ENCODE peak calls at places on chromosome 13, in six cellular contexts. S is breast epithelium, M is right lobe of liver, G is kidney, F is heart left ventricle, D is left lung. Z is an unnamed sample.

GRCh38 chr13:51804295-51805172 is 571 bp upstream of the DHRS12 start:
- DNase-seq in F (no peak), S (peak; percentile 50), M (no peak), G (no peak), D (no peak), Z (no peak)

GRCh38 chr13:112970552-112971287 is 1.7 kb downstream of the MCF2L start:
- DNase-seq in D (no peak), G (peak; percentile 47), S (no peak), M (no peak), F (peak; percentile 20), Z (no peak)

GRCh38 chr13:28739376-28739775 is 20.6 kb upstream of the SLC46A3 start:
- DNase-seq in F (no peak), S (no peak), M (no peak), G (no peak), D (no peak), Z (no peak)

GRCh38 chr13:24683833-24684599 is 3.8 kb downstream of the ATP12A start:
- DNase-seq in G (no peak), F (peak; percentile 74), M (peak; percentile 64), D (no peak), S (no peak), Z (no peak)

GRCh38 chr13:101346942-101347728 is 69.2 kb downstream of the NALCN start:
- DNase-seq in F (no peak), S (no peak), G (no peak), D (no peak), M (no peak), Z (no peak)

GRCh38 chr13:105634059-105634458 is 901.4 kb downstream of the EFNB2 start:
- DNase-seq in G (no peak), S (no peak), M (no peak), F (no peak), D (no peak), Z (no peak)

GRCh38 chr13:25727250-25727649 is 324.6 kb downstream of the SHISA2 start:
- DNase-seq in S (peak; percentile 29), M (peak; percentile 75), G (no peak), D (peak; percentile 45), F (no peak), Z (no peak)

GRCh38 chr13:21834511-21834910 is 163.6 kb downstream of the FGF9 start:
- DNase-seq in D (no peak), F (no peak), S (no peak), M (no peak), G (no peak), Z (no peak)

GRCh38 chr13:27360562-27360961 is 63.9 kb upstream of the GTF3A start:
- DNase-seq in D (no peak), F (no peak), G (no peak), M (no peak), S (no peak), Z (no peak)

DNA sequence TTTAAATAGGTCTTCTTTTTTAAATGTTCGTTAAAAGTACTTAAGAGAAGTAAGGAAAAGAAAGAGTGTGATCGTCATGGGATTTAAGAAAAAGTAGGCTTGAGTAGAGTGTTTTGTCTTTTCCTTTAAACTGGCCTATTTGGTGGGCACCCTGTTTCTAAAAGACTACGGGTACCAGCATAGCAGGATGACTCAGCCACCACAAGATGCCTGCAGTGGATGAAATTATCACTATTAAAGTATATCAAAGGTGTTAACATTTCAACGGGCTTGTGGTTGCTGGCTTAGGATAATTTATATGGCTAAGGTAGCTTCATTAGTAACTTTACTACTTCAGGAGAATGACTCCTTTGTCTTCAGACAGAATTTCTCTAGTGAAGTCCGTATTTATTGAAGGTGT is 112.6 kb downstream of the STARD13 start:
- DNase-seq in S (no peak), G (no peak), F (no peak), M (no peak), D (no peak), Z (no peak)
- H3K4me1 ChIP-seq in S (peaks cover 3% of the 10 kb centered on the region), G (peaks cover 13% of the 10 kb centered on the region), F (peaks cover 54% of the 10 kb centered on the region), M (peaks cover 4% of the 10 kb centered on the region), D (no peaks in the 10 kb centered on the region), Z (no peaks in the 10 kb centered on the region)

GRCh38 chr13:20188649-20189553 is 3.8 kb downstream of the GJB2 start:
- DNase-seq in G (peak; percentile 66), F (no peak), D (peak; percentile 69), M (no peak), S (no peak), Z (no peak)
- TF ChIP-seq CTCF in G (no peak), F (no peak), D (no peak), M (no peak), S (no peak), Z (no peak)

GRCh38 chr13:40240293-40240692 is 426.1 kb downstream of the FOXO1 start:
- DNase-seq in G (no peak), M (no peak), D (no peak), S (no peak), F (no peak), Z (no peak)

GRCh38 chr13:40243047-40243446 is 423.4 kb downstream of the FOXO1 start:
- DNase-seq in M (no peak), F (no peak), S (no peak), G (no peak), D (no peak), Z (no peak)

GRCh38 chr13:40235160-40235796 is 431.2 kb downstream of the FOXO1 start:
- DNase-seq in M (no peak), D (no peak), F (no peak), S (no peak), G (no peak), Z (no peak)

GRCh38 chr13:40236566-40237168 is 429.8 kb downstream of the FOXO1 start:
- DNase-seq in F (no peak), G (no peak), M (no peak), S (peak; percentile 86), D (no peak), Z (peak; percentile 67)

DNA sequence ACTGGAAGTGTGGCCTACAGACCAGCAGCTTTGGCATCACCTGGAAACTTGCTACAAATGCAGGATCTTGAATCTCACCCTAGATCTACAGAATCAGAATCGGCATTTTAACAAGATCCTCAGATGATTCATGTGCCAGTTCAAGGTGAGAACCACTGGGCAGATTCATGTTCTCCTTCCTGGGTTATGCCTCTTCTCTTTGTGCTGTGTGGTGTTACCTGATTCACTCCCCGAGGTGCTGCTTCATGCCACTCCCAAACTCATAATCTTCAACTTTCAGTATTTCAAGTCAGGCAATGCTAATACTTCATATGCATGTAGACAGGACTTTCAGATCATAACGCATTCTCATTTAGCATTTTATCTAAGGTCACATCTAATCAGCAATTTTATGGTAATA is 427.7 kb downstream of the FOXO1 start:
- DNase-seq in M (no peak), F (no peak), D (no peak), S (no peak), G (no peak), Z (no peak)
- H3K4me1 ChIP-seq in M (no peaks in the 10 kb centered on the region), F (peaks cover 10% of the 10 kb centered on the region), D (no peaks in the 10 kb centered on the region), S (peaks cover 4% of the 10 kb centered on the region), G (no peaks in the 10 kb centered on the region), Z (peaks cover 6% of the 10 kb centered on the region)

GRCh38 chr13:98794498-98794897 is 42.0 kb upstream of the SLC15A1 start:
- DNase-seq in M (no peak), F (no peak), G (no peak), S (no peak), D (no peak), Z (no peak)
- TF ChIP-seq CTCF in M (no peak), F (no peak), G (no peak), S (no peak), D (no peak), Z (no peak)

GRCh38 chr13:99218969-99219368 is 18.3 kb downstream of the UBAC2 start:
- DNase-seq in M (no peak), S (no peak), F (no peak), D (no peak), G (no peak), Z (no peak)

GRCh38 chr13:99218545-99218944 is 17.9 kb downstream of the UBAC2 start:
- DNase-seq in G (no peak), S (no peak), F (peak; percentile 78), D (peak; percentile 51), M (peak; percentile 93), Z (no peak)

GRCh38 chr13:99220199-99220931 is 19.7 kb downstream of the UBAC2 start:
- DNase-seq in F (no peak), G (no peak), M (no peak), S (no peak), D (no peak), Z (no peak)

GRCh38 chr13:99217461-99218101 is 16.9 kb downstream of the UBAC2 start:
- DNase-seq in D (no peak), F (peak; percentile 48), S (no peak), G (no peak), M (no peak), Z (no peak)

GRCh38 chr13:99218126-99218525 is 17.5 kb downstream of the UBAC2 start:
- DNase-seq in S (no peak), F (no peak), D (no peak), G (no peak), M (no peak), Z (no peak)
- H3K4me1 ChIP-seq in S (no peaks in the 10 kb centered on the region), F (peaks cover 46% of the 10 kb centered on the region), D (peaks cover 12% of the 10 kb centered on the region), G (no peaks in the 10 kb centered on the region), M (no peaks in the 10 kb centered on the region), Z (no peaks in the 10 kb centered on the region)

DNA sequence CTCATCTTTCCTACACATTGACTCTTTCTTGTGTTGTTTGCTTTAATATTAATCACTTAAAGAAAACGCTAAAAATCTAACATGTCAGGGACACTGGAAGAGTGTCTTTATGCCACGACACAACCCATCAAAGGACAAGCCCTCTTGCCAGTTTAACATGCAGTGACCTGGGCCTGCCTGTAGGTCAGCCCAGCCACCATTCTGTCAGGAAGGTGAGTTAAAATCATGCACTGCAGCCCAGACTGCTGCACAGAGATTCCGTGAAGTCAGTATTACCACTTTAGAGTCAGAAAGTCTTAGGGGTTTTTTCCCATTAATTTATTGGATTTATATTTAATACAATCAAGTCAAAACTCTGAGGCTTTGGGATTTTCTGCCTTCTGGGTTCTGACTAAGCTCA is 58.0 kb downstream of the TNFRSF19 start:
- DNase-seq in D (no peak), S (no peak), G (no peak), M (no peak), F (no peak), Z (no peak)
- TF ChIP-seq CTCF in D (no peak), S (no peak), G (no peak), M (no peak), F (peak; percentile 5), Z (no peak)

DNA sequence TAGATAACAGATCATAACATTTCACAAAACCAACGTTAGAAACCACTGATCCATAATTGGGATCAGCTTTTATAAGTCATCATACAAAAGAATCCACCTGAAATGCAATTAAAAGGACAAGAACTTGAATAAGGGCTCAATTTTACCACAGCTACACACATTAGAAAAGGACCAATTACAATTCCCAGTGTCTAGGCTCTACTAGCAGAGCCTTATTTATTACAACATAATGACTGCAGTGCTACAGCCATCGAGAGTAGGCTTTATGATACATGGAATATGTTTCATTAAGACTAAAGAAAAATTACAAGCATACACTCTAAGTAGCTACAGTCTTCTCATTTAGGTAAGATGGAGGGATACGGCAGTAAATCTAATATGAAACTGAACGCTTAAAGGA is 2.9 kb downstream of the RBM26 start:
- DNase-seq in D (no peak), M (no peak), G (no peak), S (no peak), F (no peak), Z (no peak)
- H3K4me1 ChIP-seq in D (peaks cover 37% of the 10 kb centered on the region), M (no peaks in the 10 kb centered on the region), G (peaks cover 12% of the 10 kb centered on the region), S (peaks cover 17% of the 10 kb centered on the region), F (peaks cover 70% of the 10 kb centered on the region), Z (no peaks in the 10 kb centered on the region)